ENCODE peak calls at places on chromosome 13, in six cellular contexts. A is NCI-H1105; G is EL; D is NCI-H748 treated with DMSO at 0.1 percent for 48 hours; M is K562; H is naive thymus-derived CD8-positive, alpha-beta T cell. Z is an unnamed sample.

GRCh38 chr13:63636231-63636993 is 2220.8 kb upstream of the PCDH20 start:
- DNase-seq in A (no peak), G (peak), D (peak), M (no peak), H (no peak), Z (peak)

GRCh38 chr13:97018029-97018819 is 23.9 kb upstream of the OXGR1 start:
- DNase-seq in A (no peak), G (peak), D (peak), M (peak), H (peak), Z (peak)

GRCh38 chr13:21463424-21463823 is 4.3 kb upstream of the ZDHHC20 start:
- DNase-seq in A (no peak), G (no peak), D (no peak), M (no peak), H (no peak), Z (no peak)

GRCh38 chr13:77230560-77230959 is 96.3 kb downstream of the MYCBP2 start:
- DNase-seq in A (no peak), G (no peak), D (no peak), M (no peak), H (no peak), Z (no peak)

GRCh38 chr13:24081388-24081787 is 79.1 kb upstream of the SPATA13 start:
- DNase-seq in A (no peak), G (no peak), D (no peak), M (no peak), H (no peak), Z (no peak)

GRCh38 chr13:48993150-48993549 is 17.4 kb downstream of the FNDC3A start:
- DNase-seq in A (no peak), G (no peak), D (no peak), M (no peak), H (no peak), Z (no peak)

GRCh38 chr13:48636550-48636949 is 17.2 kb upstream of the CYSLTR2 start:
- DNase-seq in A (no peak), G (peak), D (no peak), M (no peak), H (no peak), Z (no peak)

GRCh38 chr13:47000166-47000565 is 103.3 kb upstream of the HTR2A start:
- DNase-seq in A (no peak), G (no peak), D (peak), M (no peak), H (no peak), Z (no peak)

GRCh38 chr13:44819245-44819644 is 170.0 kb downstream of the NUFIP1 start:
- DNase-seq in A (no peak), G (peak), D (peak), M (no peak), H (no peak), Z (peak)

GRCh38 chr13:77515785-77516184 is 19.7 kb upstream of the SCEL start:
- DNase-seq in A (no peak), G (no peak), D (no peak), M (no peak), H (no peak), Z (no peak)

GRCh38 chr13:107450931-107451330 is 764.4 kb downstream of the LIG4 start:
- DNase-seq in A (no peak), G (peak), D (no peak), M (no peak), H (no peak), Z (no peak)

GRCh38 chr13:44278164-44278563 is 95.5 kb upstream of the SERP2 start:
- DNase-seq in A (no peak), G (no peak), D (no peak), M (no peak), H (peak), Z (no peak)

GRCh38 chr13:27636624-27637288 is 15.1 kb downstream of the POLR1D start:
- DNase-seq in A (peak), G (no peak), D (peak), M (no peak), H (no peak), Z (no peak)

GRCh38 chr13:97226788-97227627 is 4.9 kb downstream of the MBNL2 start:
- DNase-seq in A (no peak), G (peak), D (no peak), M (peak), H (peak), Z (no peak)

GRCh38 chr13:49419292-49419691 is 24.6 kb downstream of the CAB39L start:
- DNase-seq in A (no peak), G (peak), D (no peak), M (no peak), H (no peak), Z (no peak)

GRCh38 chr13:73365240-73365639 is 306.4 kb downstream of the KLF5 start:
- DNase-seq in A (no peak), G (no peak), D (peak), M (no peak), H (no peak), Z (no peak)

GRCh38 chr13:43446126-43446525 is 340.6 kb downstream of the ENOX1 start:
- DNase-seq in A (no peak), G (no peak), D (no peak), M (no peak), H (no peak), Z (no peak)

GRCh38 chr13:34357435-34358232 is 539.7 kb downstream of the RFC3 start:
- DNase-seq in A (no peak), G (peak), D (no peak), M (no peak), H (no peak), Z (no peak)

GRCh38 chr13:35694031-35694430 is 217.5 kb upstream of the MAB21L1 start:
- DNase-seq in A (no peak), G (no peak), D (no peak), M (no peak), H (no peak), Z (no peak)

GRCh38 chr13:51275101-51275500 is 52.9 kb downstream of the FAM124A start:
- DNase-seq in A (no peak), G (no peak), D (no peak), M (no peak), H (no peak), Z (no peak)

GRCh38 chr13:106329941-106330340 is 205.5 kb downstream of the EFNB2 start:
- DNase-seq in A (no peak), G (no peak), D (no peak), M (no peak), H (no peak), Z (no peak)

GRCh38 chr13:33236021-33236420 is 49.5 kb downstream of the STARD13 start:
- DNase-seq in A (no peak), G (peak), D (no peak), M (no peak), H (no peak), Z (no peak)

GRCh38 chr13:74325106-74325505 is 190.9 kb upstream of the KLF12 start:
- DNase-seq in A (peak), G (peak), D (peak), M (no peak), H (no peak), Z (peak)

GRCh38 chr13:27257648-27258253 is 6.4 kb downstream of the RPL21 start:
- DNase-seq in A (no peak), G (no peak), D (no peak), M (no peak), H (no peak), Z (no peak)

GRCh38 chr13:107124129-107124718 is 556.3 kb upstream of the ARGLU1 start:
- DNase-seq in A (peak), G (peak), D (peak), M (no peak), H (no peak), Z (peak)

GRCh38 chr13:94280357-94280756 is 199.1 kb downstream of the DCT start:
- DNase-seq in A (no peak), G (peak), D (no peak), M (no peak), H (no peak), Z (no peak)

GRCh38 chr13:91785435-91786137 is 387.2 kb downstream of the GPC5 start:
- DNase-seq in A (no peak), G (no peak), D (no peak), M (no peak), H (no peak), Z (no peak)

GRCh38 chr13:70339738-70340137 is 231.5 kb upstream of the KLHL1 start:
- DNase-seq in A (no peak), G (no peak), D (no peak), M (peak), H (no peak), Z (no peak)

GRCh38 chr13:109699628-109700071 is 86.7 kb downstream of the IRS2 start:
- DNase-seq in A (no peak), G (no peak), D (no peak), M (peak), H (no peak), Z (no peak)

GRCh38 chr13:97307882-97308624 is 85.9 kb downstream of the MBNL2 start:
- DNase-seq in A (no peak), G (peak), D (no peak), M (no peak), H (no peak), Z (no peak)

GRCh38 chr13:94173312-94173854 is 306.1 kb downstream of the DCT start:
- DNase-seq in A (no peak), G (peak), D (no peak), M (no peak), H (no peak), Z (no peak)

GRCh38 chr13:66634384-66634783 is 595.8 kb downstream of the PCDH9 start:
- DNase-seq in A (no peak), G (no peak), D (no peak), M (no peak), H (no peak), Z (no peak)

GRCh38 chr13:42762251-42762650 is 19.1 kb upstream of the FAM216B start:
- DNase-seq in A (no peak), G (peak), D (no peak), M (no peak), H (no peak), Z (no peak)

GRCh38 chr13:52399708-52400107 is 6.3 kb downstream of the THSD1 start:
- DNase-seq in A (no peak), G (no peak), D (no peak), M (peak), H (no peak), Z (no peak)